ENCODE peak calls at places on chromosomes 13 and 19, in seven cellular contexts. One of them, this sample, is unnamed.

GRCh38 chr13:45238945-45239795 is 38.3 kb upstream of the KCTD4 start:
- DNase-seq in upper lobe of right lung: no peak
- DNase-seq in stimulated activated CD8-positive, alpha-beta memory T cell treated with anti-CD3 and anti-CD28 coated beads, Interleukin-4, amount 100 ng/mL, for 48 hours: no peak
- DNase-seq in fibroblast of mammary gland: peak
- DNase-seq in T-helper 1 cell: no peak
- DNase-seq in activated CD4-positive, alpha-beta T cell treated with anti-CD3 and anti-CD28 coated beads for 24 hours: no peak
- DNase-seq in MM.1S: no peak
- DNase-seq in this sample: peak

GRCh38 chr13:48843630-48844380 is 131.9 kb upstream of the FNDC3A start:
- DNase-seq in upper lobe of right lung: no peak
- DNase-seq in stimulated activated CD8-positive, alpha-beta memory T cell treated with anti-CD3 and anti-CD28 coated beads, Interleukin-4, amount 100 ng/mL, for 48 hours: no peak
- DNase-seq in fibroblast of mammary gland: peak
- DNase-seq in T-helper 1 cell: no peak
- DNase-seq in activated CD4-positive, alpha-beta T cell treated with anti-CD3 and anti-CD28 coated beads for 24 hours: no peak
- DNase-seq in MM.1S: no peak
- DNase-seq in this sample: no peak

GRCh38 chr13:34107814-34108213 is 289.9 kb downstream of the RFC3 start:
- DNase-seq in upper lobe of right lung: no peak
- DNase-seq in stimulated activated CD8-positive, alpha-beta memory T cell treated with anti-CD3 and anti-CD28 coated beads, Interleukin-4, amount 100 ng/mL, for 48 hours: no peak
- DNase-seq in fibroblast of mammary gland: peak
- DNase-seq in T-helper 1 cell: no peak
- DNase-seq in activated CD4-positive, alpha-beta T cell treated with anti-CD3 and anti-CD28 coated beads for 24 hours: no peak
- DNase-seq in MM.1S: no peak
- DNase-seq in this sample: no peak

GRCh38 chr13:23966691-23967615 is 69.7 kb upstream of the C1QTNF9B start:
- DNase-seq in upper lobe of right lung: no peak
- DNase-seq in stimulated activated CD8-positive, alpha-beta memory T cell treated with anti-CD3 and anti-CD28 coated beads, Interleukin-4, amount 100 ng/mL, for 48 hours: no peak
- DNase-seq in fibroblast of mammary gland: no peak
- DNase-seq in T-helper 1 cell: peak
- DNase-seq in activated CD4-positive, alpha-beta T cell treated with anti-CD3 and anti-CD28 coated beads for 24 hours: no peak
- DNase-seq in MM.1S: peak
- DNase-seq in this sample: no peak

GRCh38 chr19:50906217-50906616 is 5.0 kb downstream of the KLK4 start:
- DNase-seq in upper lobe of right lung: no peak
- DNase-seq in stimulated activated CD8-positive, alpha-beta memory T cell treated with anti-CD3 and anti-CD28 coated beads, Interleukin-4, amount 100 ng/mL, for 48 hours: peak
- DNase-seq in fibroblast of mammary gland: peak
- DNase-seq in T-helper 1 cell: no peak
- DNase-seq in activated CD4-positive, alpha-beta T cell treated with anti-CD3 and anti-CD28 coated beads for 24 hours: peak
- DNase-seq in MM.1S: no peak
- DNase-seq in this sample: no peak

GRCh38 chr13:103810026-103810425 is 743.8 kb upstream of the SLC10A2 start:
- DNase-seq in upper lobe of right lung: no peak
- DNase-seq in stimulated activated CD8-positive, alpha-beta memory T cell treated with anti-CD3 and anti-CD28 coated beads, Interleukin-4, amount 100 ng/mL, for 48 hours: no peak
- DNase-seq in fibroblast of mammary gland: no peak
- DNase-seq in T-helper 1 cell: no peak
- DNase-seq in activated CD4-positive, alpha-beta T cell treated with anti-CD3 and anti-CD28 coated beads for 24 hours: no peak
- DNase-seq in MM.1S: peak
- DNase-seq in this sample: no peak

GRCh38 chr13:48192536-48192935 is 40.5 kb upstream of the ITM2B start:
- DNase-seq in upper lobe of right lung: no peak
- DNase-seq in stimulated activated CD8-positive, alpha-beta memory T cell treated with anti-CD3 and anti-CD28 coated beads, Interleukin-4, amount 100 ng/mL, for 48 hours: no peak
- DNase-seq in fibroblast of mammary gland: no peak
- DNase-seq in T-helper 1 cell: no peak
- DNase-seq in activated CD4-positive, alpha-beta T cell treated with anti-CD3 and anti-CD28 coated beads for 24 hours: no peak
- DNase-seq in MM.1S: no peak
- DNase-seq in this sample: no peak

GRCh38 chr13:113842336-113843062 is 21.4 kb downstream of the GAS6 start:
- DNase-seq in upper lobe of right lung: peak
- DNase-seq in stimulated activated CD8-positive, alpha-beta memory T cell treated with anti-CD3 and anti-CD28 coated beads, Interleukin-4, amount 100 ng/mL, for 48 hours: no peak
- DNase-seq in fibroblast of mammary gland: no peak
- DNase-seq in T-helper 1 cell: no peak
- DNase-seq in activated CD4-positive, alpha-beta T cell treated with anti-CD3 and anti-CD28 coated beads for 24 hours: no peak
- DNase-seq in MM.1S: no peak
- DNase-seq in this sample: no peak

GRCh38 chr19:5593963-5594255 is 26.2 kb upstream of the TINCR start:
- DNase-seq in upper lobe of right lung: no peak
- DNase-seq in stimulated activated CD8-positive, alpha-beta memory T cell treated with anti-CD3 and anti-CD28 coated beads, Interleukin-4, amount 100 ng/mL, for 48 hours: no peak
- DNase-seq in fibroblast of mammary gland: no peak
- DNase-seq in T-helper 1 cell: no peak
- DNase-seq in activated CD4-positive, alpha-beta T cell treated with anti-CD3 and anti-CD28 coated beads for 24 hours: no peak
- DNase-seq in MM.1S: peak
- DNase-seq in this sample: no peak

This sample was measured in LHCN-M2.